ENCODE peak calls at places on chromosomes 6 and 20, in five cellular contexts. Y is body of pancreas, I is cardiac muscle cell, Q is pancreas, W is PC-9. N is an unnamed sample.

GRCh38 chr20:24102290-24102689 is 113.7 kb upstream of the GGTLC1 start:
- DNase-seq in Y (no peak), I (peak; percentile 39), Q (no peak), W (peak; percentile 54), N (peak; percentile 6)

GRCh38 chr6:117448732-117449131 is 23.0 kb upstream of the ROS1 start:
- DNase-seq in Y (no peak), Q (no peak), I (no peak), W (peak; percentile 96), N (peak; percentile 65)

GRCh38 chr6:2733324-2733723 is 17.4 kb downstream of the MYLK4 start:
- DNase-seq in I (no peak), W (no peak), Q (no peak), Y (peak; percentile 30), N (no peak)

GRCh38 chr20:58308680-58309527 is 611 bp upstream of the RAB22A start:
- DNase-seq in Y (peak; percentile 23), I (peak; percentile 68), Q (peak; percentile 68), W (no peak), N (peak; percentile 39)

GRCh38 chr6:91781946-91782345 is 1195.1 kb upstream of the MAP3K7 start:
- DNase-seq in I (no peak), Q (no peak), Y (peak; percentile 3), W (no peak), N (no peak)

GRCh38 chr20:63253438-63254236 is 626 bp downstream of the NKAIN4 start:
- DNase-seq in W (no peak), Q (no peak), I (peak; percentile 10), Y (no peak), N (no peak)

GRCh38 chr20:3797592-3798404 is 1.7 kb downstream of the CDC25B start:
- DNase-seq in Q (no peak), W (no peak), I (no peak), Y (no peak), N (no peak)

GRCh38 chr6:73409395-73409794 is 14.8 kb downstream of the DDX43 start:
- DNase-seq in Y (no peak), Q (no peak), W (peak; percentile 88), I (no peak), N (no peak)

GRCh38 chr6:166365221-166365620 is 17.5 kb downstream of the MPC1 start:
- DNase-seq in I (no peak), W (no peak), Q (no peak), Y (no peak), N (no peak)

GRCh38 chr6:43260791-43261190 is 17.5 kb downstream of the TTBK1 start:
- DNase-seq in Y (no peak), Q (no peak), W (no peak), I (no peak), N (no peak)

GRCh38 chr20:49909499-49910339 is 5.6 kb downstream of the SPATA2 start:
- DNase-seq in Y (peak; percentile 48), W (no peak), Q (peak; percentile 54), I (peak; percentile 69), N (no peak)

GRCh38 chr6:54802775-54803631 is 43.6 kb upstream of the FAM83B start:
- DNase-seq in I (no peak), Q (no peak), Y (no peak), W (peak; percentile 36), N (peak; percentile 25)

GRCh38 chr6:139474145-139475108 is 100.0 kb upstream of the CITED2 start:
- DNase-seq in Q (no peak), Y (peak; percentile 57), I (no peak), W (no peak), N (no peak)

GRCh38 chr6:127177030-127177928 is 58.8 kb downstream of the RSPO3 start:
- DNase-seq in Y (no peak), I (no peak), W (peak; percentile 9), Q (no peak), N (no peak)

GRCh38 chr6:39083111-39083702 is 31.8 kb downstream of the SAYSD1 start:
- DNase-seq in W (no peak), Y (peak; percentile 30), Q (no peak), I (no peak), N (no peak)

GRCh38 chr20:36817496-36817895 is 43.9 kb upstream of the DSN1 start:
- DNase-seq in I (no peak), Q (no peak), Y (no peak), W (no peak), N (no peak)

GRCh38 chr6:139531148-139531547 is 156.7 kb upstream of the CITED2 start:
- DNase-seq in I (no peak), W (no peak), Y (no peak), Q (no peak), N (no peak)

GRCh38 chr6:166671434-166672061 is 44.5 kb upstream of the RPS6KA2 start:
- DNase-seq in Y (peak; percentile 53), I (no peak), W (no peak), Q (no peak), N (no peak)

GRCh38 chr6:24918641-24919403 is 16.9 kb downstream of the RIPOR2 start:
- DNase-seq in W (no peak), Y (no peak), Q (no peak), I (no peak), N (no peak)

GRCh38 chr6:24646771-24647170 is 780 bp upstream of the KIAA0319 start:
- DNase-seq in I (no peak), W (peak; percentile 97), Q (no peak), Y (no peak), N (peak; percentile 60)

GRCh38 chr20:62699741-62700140 is 8.9 kb upstream of the NTSR1 start:
- DNase-seq in I (no peak), Q (no peak), W (no peak), Y (no peak), N (no peak)

GRCh38 chr6:80939936-80940335 is 812.5 kb downstream of the TENT5A start:
- DNase-seq in Q (no peak), W (no peak), Y (no peak), I (no peak), N (no peak)

GRCh38 chr6:169779896-169780295 is 28.5 kb downstream of the ERMARD start:
- DNase-seq in W (no peak), I (no peak), Y (no peak), Q (no peak), N (no peak)

GRCh38 chr6:20539387-20539786 is 5.1 kb downstream of the CDKAL1 start:
- DNase-seq in Y (no peak), Q (no peak), I (no peak), W (no peak), N (no peak)

GRCh38 chr20:8860011-8860495 is 208.8 kb upstream of the PLCB4 start:
- DNase-seq in Q (no peak), W (peak; percentile 90), Y (no peak), I (no peak), N (no peak)

GRCh38 chr20:8854566-8854965 is 214.3 kb upstream of the PLCB4 start:
- DNase-seq in Y (peak; percentile 11), Q (no peak), I (peak; percentile 5), W (no peak), N (no peak)

GRCh38 chr6:6699741-6700367 is 111.3 kb downstream of the LY86 start:
- DNase-seq in W (peak; percentile 84), Q (no peak), I (peak; percentile 75), Y (peak; percentile 72), N (peak; percentile 81)

GRCh38 chr20:48606841-48607543 is 220.8 kb downstream of the PREX1 start:
- DNase-seq in W (no peak), Y (no peak), I (no peak), Q (peak; percentile 40), N (no peak)

GRCh38 chr6:32664354-32664753 is 2.1 kb downstream of the HLA-DQB1 start:
- DNase-seq in Y (no peak), W (no peak), I (no peak), Q (no peak), N (peak; percentile 28)

GRCh38 chr6:107101661-107102413 is 13.5 kb downstream of the BEND3 start:
- DNase-seq in W (no peak), Y (no peak), I (no peak), Q (peak; percentile 20), N (no peak)

GRCh38 chr6:1554881-1555569 is 54.7 kb upstream of the FOXC1 start:
- DNase-seq in Q (peak; percentile 81), W (no peak), Y (peak; percentile 68), I (peak; percentile 47), N (peak; percentile 61)
- TF ChIP-seq CTCF in Q (peak; percentile 50), W (no peak), Y (peak; percentile 57), I (peak; percentile 86), N (peak; percentile 65)

DNA sequence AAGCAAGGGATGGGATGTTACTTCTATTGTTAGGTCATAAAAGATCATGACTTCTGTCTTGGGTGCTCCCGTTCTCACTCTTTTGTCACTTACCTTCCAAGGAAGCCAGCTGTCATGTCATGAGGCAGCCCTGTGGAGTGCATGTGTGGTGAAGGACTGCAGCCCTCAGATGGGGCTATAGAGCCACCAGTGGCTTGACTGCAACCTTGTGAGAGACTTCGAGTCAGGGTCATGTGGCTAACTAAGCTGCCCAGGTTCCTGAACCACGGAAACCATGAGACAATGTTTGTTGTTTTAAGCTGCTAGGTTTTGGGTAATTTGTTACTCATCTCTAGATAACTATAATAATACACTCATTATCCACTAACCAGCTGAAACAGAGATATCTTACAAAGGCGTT is 477.1 kb downstream of the BTBD3 start:
- DNase-seq in Y (peak; percentile 17), I (no peak), Q (no peak), W (peak; percentile 39), N (peak; percentile 34)
- TF ChIP-seq CTCF in Y (peak; percentile 8), I (peak; percentile 8), Q (no peak), W (no peak), N (no peak)

GRCh38 chr6:135087403-135087802 is 32.8 kb upstream of the HBS1L start:
- DNase-seq in W (no peak), Q (no peak), I (no peak), Y (no peak), N (no peak)
- TF ChIP-seq CTCF in W (no peak), Q (no peak), I (peak; percentile 12), Y (no peak), N (no peak)

GRCh38 chr20:38290829-38291581 is 13.0 kb upstream of the BPI start:
- DNase-seq in Y (peak; percentile 23), W (peak; percentile 66), I (no peak), Q (no peak), N (peak; percentile 59)
- TF ChIP-seq CTCF in Y (peak; percentile 10), W (peak; percentile 72), I (peak; percentile 63), Q (no peak), N (peak; percentile 57)

GRCh38 chr20:61640171-61640570 is 388.1 kb downstream of the CDH4 start:
- DNase-seq in Y (no peak), I (no peak), Q (no peak), W (no peak), N (no peak)

GRCh38 chr20:61640846-61641245 is 388.8 kb downstream of the CDH4 start:
- DNase-seq in W (no peak), I (no peak), Y (no peak), Q (no peak), N (no peak)

GRCh38 chr20:61636531-61637116 is 384.6 kb downstream of the CDH4 start:
- DNase-seq in Y (no peak), I (no peak), W (no peak), Q (no peak), N (no peak)

GRCh38 chr20:61635721-61636455 is 383.8 kb downstream of the CDH4 start:
- DNase-seq in I (no peak), Y (no peak), Q (no peak), W (no peak), N (no peak)

GRCh38 chr20:61639200-61639599 is 387.1 kb downstream of the CDH4 start:
- DNase-seq in W (no peak), I (no peak), Y (no peak), Q (no peak), N (peak; percentile 42)
- TF ChIP-seq CTCF in W (no peak), I (no peak), Y (no peak), Q (no peak), N (no peak)

N was measured in Calu3.